ENCODE peak calls at places on chromosomes 16 and 17, in five cellular contexts. I is A549, D is WTC11, F is endothelial cell of umbilical vein, X is K562. W is an unnamed sample.
A peak's percentile ranks its signal among the peaks of the same experiment; 100 is the strongest.

GRCh38 chr16:7679899-7680298 is 347.3 kb downstream of the RBFOX1 start:
- DNase-seq in I (no peak), D (no peak), F (no peak), X (no peak), W (no peak)

GRCh38 chr17:28928061-28928460 is 23.3 kb downstream of the PHF12 start:
- DNase-seq in I (no peak), D (no peak), F (no peak), X (no peak), W (no peak)

GRCh38 chr16:49781401-49781800 is 74.5 kb downstream of the ZNF423 start:
- DNase-seq in I (no peak), D (no peak), F (no peak), X (no peak), W (no peak)

GRCh38 chr17:50620848-50621247 is 13.8 kb upstream of the ABCC3 start:
- DNase-seq in I (no peak), D (peak; percentile 75), F (no peak), X (peak; percentile 51), W (peak; percentile 84)

GRCh38 chr17:17305282-17305801 is 2.2 kb downstream of the NT5M start:
- DNase-seq in I (no peak), D (no peak), F (no peak), X (peak; percentile 38), W (no peak)

GRCh38 chr17:6498798-6499540 is 54.7 kb downstream of the PIMREG start:
- DNase-seq in I (no peak), D (no peak), F (no peak), X (no peak), W (no peak)

GRCh38 chr17:57121308-57122042 is 36.4 kb downstream of the AKAP1 start:
- DNase-seq in I (peak; percentile 77), D (peak; percentile 70), F (peak; percentile 29), X (peak; percentile 54), W (no peak)

GRCh38 chr17:4161560-4162221 is 18.7 kb downstream of the CYB5D2 start:
- DNase-seq in I (no peak), D (no peak), F (no peak), X (peak; percentile 25), W (no peak)

GRCh38 chr16:7021653-7022275 is 310.9 kb upstream of the RBFOX1 start:
- DNase-seq in I (no peak), D (no peak), F (no peak), X (no peak), W (no peak)

GRCh38 chr16:28537076-28537475 is 1.7 kb downstream of the NUPR1 start:
- DNase-seq in I (no peak), D (no peak), F (no peak), X (no peak), W (no peak)

GRCh38 chr17:27363322-27363721 is 69.4 kb downstream of the WSB1 start:
- DNase-seq in I (no peak), D (no peak), F (no peak), X (no peak), W (no peak)

GRCh38 chr16:48347980-48348379 is 37.2 kb downstream of the SIAH1 start:
- DNase-seq in I (no peak), D (no peak), F (no peak), X (no peak), W (no peak)

GRCh38 chr17:67336859-67337258 is 29.5 kb downstream of the PSMD12 start:
- DNase-seq in I (no peak), D (no peak), F (no peak), X (no peak), W (no peak)

GRCh38 chr16:84096447-84097005 is 20.2 kb downstream of the MBTPS1 start:
- DNase-seq in I (no peak), D (no peak), F (no peak), X (no peak), W (no peak)

GRCh38 chr17:70855401-70856054 is 686.2 kb downstream of the KCNJ2 start:
- DNase-seq in I (no peak), D (no peak), F (no peak), X (no peak), W (no peak)

GRCh38 chr16:31202402-31203385 is at the start of gene PYCARD:
- DNase-seq in I (no peak), D (peak; percentile 57), F (peak; percentile 36), X (peak; percentile 59), W (peak; percentile 79)

GRCh38 chr17:32659419-32659842 is 172.6 kb downstream of the CDK5R1 start:
- DNase-seq in I (peak; percentile 84), D (peak; percentile 83), F (peak; percentile 84), X (peak; percentile 70), W (peak; percentile 39)

GRCh38 chr17:35245196-35245486 is 2.3 kb downstream of the SLFN5 start:
- DNase-seq in I (peak; percentile 63), D (no peak), F (peak; percentile 77), X (no peak), W (no peak)

GRCh38 chr16:2009302-2009711 is 314 bp downstream of the ZNF598 start:
- DNase-seq in I (no peak), D (no peak), F (peak; percentile 26), X (peak; percentile 76), W (no peak)

GRCh38 chr16:2008631-2009301 is 855 bp downstream of the ZNF598 start:
- DNase-seq in I (no peak), D (no peak), F (peak; percentile 36), X (peak; percentile 39), W (no peak)

GRCh38 chr16:2008009-2008526 is 1.6 kb downstream of the ZNF598 start:
- DNase-seq in I (no peak), D (no peak), F (peak; percentile 46), X (peak; percentile 46), W (no peak)

GRCh38 chr16:2007081-2007836 is 2.4 kb downstream of the ZNF598 start:
- DNase-seq in I (no peak), D (no peak), F (no peak), X (no peak), W (no peak)

DNA sequence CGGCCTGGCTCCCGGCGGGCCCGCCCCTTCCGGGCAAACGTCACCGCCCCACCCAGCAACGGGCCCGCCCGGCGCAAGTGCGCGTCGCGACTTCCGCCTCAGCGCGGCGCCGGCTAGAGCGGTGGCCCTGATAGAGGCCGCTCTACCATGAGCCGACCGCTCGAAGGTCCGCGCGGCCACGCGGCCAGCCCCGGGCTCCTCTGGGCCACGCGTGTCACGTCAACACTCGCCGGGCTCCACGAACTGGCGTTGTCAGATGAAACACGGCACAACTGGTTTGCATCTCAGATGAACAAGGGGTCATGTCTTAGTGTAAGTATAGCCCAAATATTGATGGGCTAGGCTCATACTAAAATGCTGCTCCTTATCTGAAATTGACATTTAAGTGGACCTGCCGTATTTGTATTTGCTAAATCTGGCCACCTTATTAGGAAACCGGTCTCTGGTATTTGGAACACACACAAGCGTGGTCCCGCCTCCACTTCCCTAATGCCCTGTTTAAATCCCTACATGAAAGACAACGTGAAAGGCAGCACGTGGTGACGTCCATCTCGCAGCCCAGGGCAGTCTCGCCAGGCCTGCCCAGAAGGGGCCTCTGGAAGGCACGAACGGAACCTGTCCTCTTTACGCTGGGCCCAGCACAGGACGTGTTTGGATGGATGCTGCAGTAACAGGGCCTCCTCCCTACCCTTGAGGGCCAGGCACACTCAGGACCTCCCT is at the start of gene ZNF598:
- DNase-seq in I (peak; percentile 84), D (peak; percentile 76), F (peak; percentile 72), X (peak; percentile 90), W (no peak)
- TF ChIP-seq JUN in I (peak; percentile 89), D (no peak), F (no peak), X (peak; percentile 46), W (no peak)

DNA sequence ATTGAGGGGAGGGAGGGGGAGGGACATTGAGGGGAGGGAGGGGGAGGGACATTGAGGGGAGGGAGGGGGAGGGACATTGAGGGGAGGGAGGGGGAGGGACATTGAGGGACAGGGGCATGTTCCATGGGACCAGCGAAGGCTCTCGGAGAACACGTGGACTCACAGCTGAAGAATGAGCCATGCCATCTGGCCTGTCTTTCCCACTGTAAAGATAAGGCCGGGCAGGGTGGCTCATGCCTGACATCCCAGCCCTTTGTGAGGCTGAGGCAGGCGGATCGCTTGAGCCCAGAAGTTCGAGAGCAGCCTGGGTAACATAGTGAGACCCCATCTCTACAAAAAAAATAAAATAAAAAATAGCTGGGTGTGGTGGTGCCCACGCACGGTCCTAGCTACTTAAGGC is 32.5 kb downstream of the RPH3AL start:
- DNase-seq in I (no peak), D (no peak), F (no peak), X (no peak), W (no peak)
- TF ChIP-seq JUN in I (no peak), D (no peak), F (no peak), X (no peak), W (no peak)

DNA sequence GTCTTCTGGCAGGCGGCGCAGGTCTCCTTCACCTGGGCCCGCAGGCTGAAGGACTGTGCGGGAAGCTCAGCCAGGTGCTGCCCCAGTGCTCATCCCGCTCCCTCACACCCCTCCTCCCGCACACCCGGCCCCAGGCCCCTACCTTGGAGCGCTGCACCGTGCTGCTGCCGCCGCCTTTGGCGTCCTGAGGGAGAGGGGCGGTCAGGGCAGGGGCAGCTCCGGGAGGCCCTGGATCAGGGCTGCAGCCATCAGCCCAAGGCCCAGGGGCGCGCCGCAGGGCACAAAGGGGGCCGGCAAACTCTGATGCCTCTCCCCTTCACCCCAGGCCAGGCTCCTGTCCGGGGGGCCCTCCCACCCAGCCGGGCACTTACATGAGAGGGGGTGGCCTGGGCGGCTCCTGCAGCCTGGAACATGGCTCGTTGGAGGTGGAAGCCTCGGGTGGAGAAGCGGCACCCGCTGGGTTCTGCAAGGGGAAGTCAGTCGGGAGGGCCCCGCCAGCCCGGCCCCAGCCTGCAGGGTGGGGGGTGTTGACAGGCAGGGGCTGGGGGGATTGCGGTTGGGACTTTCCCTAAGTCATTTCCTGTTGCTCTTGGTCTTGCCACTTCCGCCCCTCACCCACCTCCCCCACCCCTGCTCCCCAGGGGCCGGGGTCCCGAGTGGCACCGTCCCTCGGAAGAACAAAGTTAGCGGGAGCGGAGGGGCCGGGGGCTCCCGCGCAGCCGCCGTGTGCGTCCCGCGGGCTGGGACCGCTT is 863 bp downstream of the LIMD2 start:
- DNase-seq in I (no peak), D (peak; percentile 62), F (peak; percentile 56), X (no peak), W (no peak)
- TF ChIP-seq JUN in I (no peak), D (peak; percentile 16), F (no peak), X (no peak), W (no peak)

GRCh38 chr16:27238591-27238990 is 30.0 kb downstream of the NSMCE1 start:
- DNase-seq in I (no peak), D (no peak), F (no peak), X (no peak), W (no peak)
- TF ChIP-seq JUN in I (no peak), D (no peak), F (no peak), X (no peak), W (no peak)

GRCh38 chr17:5418858-5419355 is 555 bp downstream of the NUP88 start:
- DNase-seq in I (no peak), D (no peak), F (peak; percentile 89), X (no peak), W (no peak)
- TF ChIP-seq JUN in I (no peak), D (no peak), F (no peak), X (no peak), W (no peak)

DNA sequence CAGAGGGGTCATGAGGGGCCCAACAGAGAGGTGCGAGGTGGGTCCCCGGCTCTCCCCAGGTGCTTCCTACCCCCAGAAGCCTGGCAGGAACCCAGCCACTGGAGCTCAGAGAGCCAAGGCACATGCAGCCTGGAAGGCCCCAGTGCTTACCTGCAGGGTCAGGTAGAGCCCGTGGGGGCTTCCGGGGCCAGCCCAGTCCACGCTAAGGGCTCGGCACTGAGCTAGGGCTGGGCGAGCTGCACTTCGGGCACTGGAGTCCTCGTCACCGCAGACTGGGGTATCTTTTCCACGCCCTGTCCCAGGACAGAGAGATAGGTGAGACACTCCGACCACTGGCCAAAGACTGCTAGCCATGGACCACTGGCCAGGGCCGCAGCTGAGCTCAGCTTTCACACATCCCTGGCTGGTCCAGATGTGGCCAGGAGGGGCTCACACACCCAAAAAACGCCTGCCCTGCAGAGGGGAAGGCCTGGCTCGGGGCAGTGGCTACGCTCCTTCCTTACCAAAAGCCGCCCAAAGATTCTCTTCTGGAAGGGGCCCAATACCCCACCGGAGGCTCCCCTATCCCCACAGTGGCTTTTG is 7.4 kb downstream of the KIFC3 start:
- DNase-seq in I (no peak), D (no peak), F (no peak), X (no peak), W (no peak)
- TF ChIP-seq JUN in I (no peak), D (no peak), F (no peak), X (no peak), W (no peak)

W was measured in H1.